ENCODE peak calls at places on chromosomes 12 and 14, in five cellular contexts. N is substantia nigra, V is activated gamma-delta T cell, J is fibroblast of lung, A is right atrium auricular region. G is an unnamed sample.
A peak's percentile ranks its signal among the peaks of the same experiment; 100 is the strongest.

GRCh38 chr14:73887116-73887490 is 444 bp downstream of the ZNF410 start:
- DNase-seq in N (no peak), V (no peak), J (peak; percentile 45), A (no peak), G (no peak)

GRCh38 chr12:92156704-92157395 is 11.2 kb upstream of the BTG1 start:
- DNase-seq in N (no peak), V (no peak), J (no peak), A (no peak), G (no peak)

GRCh38 chr14:59306775-59307174 is 118.3 kb downstream of the DAAM1 start:
- DNase-seq in N (no peak), V (no peak), J (peak; percentile 86), A (no peak), G (no peak)

GRCh38 chr12:109385339-109386078 is 37.8 kb downstream of the MYO1H start:
- DNase-seq in N (no peak), V (no peak), J (peak; percentile 40), A (no peak), G (peak; percentile 37)

GRCh38 chr12:41521872-41522379 is 333.8 kb downstream of the PDZRN4 start:
- DNase-seq in N (no peak), V (no peak), J (peak; percentile 95), A (no peak), G (peak; percentile 14)

GRCh38 chr14:74257078-74257987 is 18.1 kb downstream of the VSX2 start:
- DNase-seq in N (peak; percentile 13), V (peak; percentile 29), J (no peak), A (no peak), G (peak; percentile 93)

GRCh38 chr12:122139266-122139665 is 34.8 kb downstream of the IL31 start:
- DNase-seq in N (no peak), V (no peak), J (no peak), A (no peak), G (no peak)

GRCh38 chr14:103085106-103086091 is 1.4 kb downstream of the LBHD2 start:
- DNase-seq in N (no peak), V (no peak), J (no peak), A (no peak), G (no peak)

GRCh38 chr12:42564540-42564939 is 25.0 kb downstream of the PRICKLE1 start:
- DNase-seq in N (no peak), V (no peak), J (peak; percentile 80), A (no peak), G (no peak)

GRCh38 chr12:68319988-68320623 is 12.1 kb downstream of the MDM1 start:
- DNase-seq in N (no peak), V (no peak), J (peak; percentile 84), A (peak; percentile 63), G (no peak)

GRCh38 chr12:27081668-27082091 is 698 bp downstream of the C12orf71 start:
- DNase-seq in N (no peak), V (no peak), J (no peak), A (no peak), G (no peak)

GRCh38 chr14:73008501-73008900 is 18.4 kb downstream of the ZFYVE1 start:
- DNase-seq in N (no peak), V (no peak), J (peak; percentile 81), A (no peak), G (no peak)

GRCh38 chr12:77578471-77579262 is 252.0 kb upstream of the NAV3 start:
- DNase-seq in N (no peak), V (no peak), J (peak; percentile 76), A (no peak), G (no peak)

GRCh38 chr14:100930270-100930669 is 26.7 kb upstream of the RTL1 start:
- DNase-seq in N (no peak), V (no peak), J (no peak), A (no peak), G (no peak)

GRCh38 chr12:27807063-27807703 is 27.1 kb upstream of the MANSC4 start:
- DNase-seq in N (no peak), V (no peak), J (no peak), A (no peak), G (no peak)